ENCODE peak calls at places on chromosomes 6 and 20, in five cellular contexts. B, H, V, O and Z are unnamed samples.

GRCh38 chr20:20202793-20203192 is 150.5 kb downstream of the CFAP61 start:
- DNase-seq in B (no peak), H (no peak), V (no peak), O (no peak), Z (no peak)

GRCh38 chr6:48233063-48233462 is 122.1 kb upstream of the PTCHD4 start:
- DNase-seq in B (no peak), H (no peak), V (no peak), O (no peak), Z (no peak)

GRCh38 chr6:86045038-86045437 is 402.4 kb upstream of the SYNCRIP start:
- DNase-seq in B (no peak), H (no peak), V (no peak), O (no peak), Z (no peak)

GRCh38 chr6:167827588-167828324 is 1.0 kb downstream of the AFDN start:
- DNase-seq in B (peak), H (peak), V (no peak), O (peak), Z (no peak)

GRCh38 chr6:54074591-54075195 is 36.5 kb upstream of the MLIP start:
- DNase-seq in B (no peak), H (peak), V (no peak), O (peak), Z (peak)

GRCh38 chr6:163533443-163533842 is 118.9 kb downstream of the QKI start:
- DNase-seq in B (peak), H (peak), V (peak), O (peak), Z (peak)

GRCh38 chr6:6891949-6892461 is 215.8 kb upstream of the RREB1 start:
- DNase-seq in B (peak), H (no peak), V (peak), O (no peak), Z (no peak)

GRCh38 chr6:170223718-170224693 is 66.9 kb downstream of the DLL1 start:
- DNase-seq in B (no peak), H (no peak), V (no peak), O (no peak), Z (no peak)

GRCh38 chr6:125041740-125042459 is 79.7 kb downstream of the RNF217 start:
- DNase-seq in B (peak), H (no peak), V (peak), O (peak), Z (no peak)

GRCh38 chr6:42141603-42142117 is 760 bp downstream of the C6orf132 start:
- DNase-seq in B (no peak), H (no peak), V (no peak), O (no peak), Z (no peak)

GRCh38 chr6:12709116-12709515 is 7.5 kb upstream of the PHACTR1 start:
- DNase-seq in B (no peak), H (peak), V (peak), O (peak), Z (peak)

GRCh38 chr6:132399376-132400074 is 1.8 kb downstream of the MOXD1 start:
- DNase-seq in B (peak), H (peak), V (peak), O (peak), Z (peak)

GRCh38 chr6:82612475-82612874 is 248.9 kb downstream of the TPBG start:
- DNase-seq in B (no peak), H (no peak), V (no peak), O (peak), Z (no peak)

GRCh38 chr6:123448306-123448884 is 188.4 kb downstream of the TRDN start:
- DNase-seq in B (no peak), H (no peak), V (no peak), O (no peak), Z (no peak)

GRCh38 chr6:34132486-34133185 is 13.3 kb downstream of the GRM4 start:
- DNase-seq in B (peak), H (peak), V (peak), O (peak), Z (no peak)

GRCh38 chr6:17907467-17908229 is 79.8 kb downstream of the KIF13A start:
- DNase-seq in B (peak), H (peak), V (peak), O (peak), Z (peak)

GRCh38 chr20:13261460-13262301 is 40.6 kb downstream of the ISM1 start:
- DNase-seq in B (peak), H (peak), V (peak), O (peak), Z (no peak)

GRCh38 chr6:7691675-7692452 is 34.0 kb upstream of the BMP6 start:
- DNase-seq in B (peak), H (peak), V (peak), O (peak), Z (no peak)

GRCh38 chr6:110357298-110357695 is 852 bp downstream of the METTL24 start:
- DNase-seq in B (no peak), H (no peak), V (peak), O (peak), Z (no peak)

GRCh38 chr6:109865968-109866367 is 112.1 kb upstream of the GPR6 start:
- DNase-seq in B (no peak), H (no peak), V (no peak), O (no peak), Z (no peak)

GRCh38 chr6:157982580-157983438 is 1.1 kb downstream of the SYNJ2 start:
- DNase-seq in B (peak), H (peak), V (peak), O (peak), Z (no peak)

GRCh38 chr6:3809982-3810381 is 39.2 kb upstream of the FAM50B start:
- DNase-seq in B (no peak), H (no peak), V (no peak), O (no peak), Z (no peak)

GRCh38 chr6:42306439-42307140 is 88.9 kb upstream of the MRPS10 start:
- DNase-seq in B (no peak), H (no peak), V (no peak), O (no peak), Z (no peak)

GRCh38 chr6:141988954-141989705 is 143.6 kb upstream of the GJE1 start:
- DNase-seq in B (peak), H (peak), V (peak), O (peak), Z (no peak)

GRCh38 chr20:20457392-20458126 is 89.7 kb downstream of the INSM1 start:
- DNase-seq in B (peak), H (peak), V (peak), O (peak), Z (no peak)

GRCh38 chr6:5167501-5167900 is 82.4 kb downstream of the PPP1R3G start:
- DNase-seq in B (no peak), H (peak), V (peak), O (peak), Z (no peak)

GRCh38 chr20:23235173-23236027 is 115.2 kb upstream of the NXT1 start:
- DNase-seq in B (peak), H (peak), V (peak), O (peak), Z (no peak)

GRCh38 chr6:158416841-158417759 is 104.8 kb downstream of the TULP4 start:
- DNase-seq in B (no peak), H (no peak), V (no peak), O (no peak), Z (peak)

GRCh38 chr20:235891-236290 is 8.8 kb downstream of the DEFB129 start:
- DNase-seq in B (peak), H (peak), V (peak), O (peak), Z (no peak)

GRCh38 chr6:139536751-139537617 is 162.5 kb upstream of the CITED2 start:
- DNase-seq in B (no peak), H (peak), V (no peak), O (peak), Z (no peak)

GRCh38 chr6:37029249-37029959 is 23.9 kb downstream of the FGD2 start:
- DNase-seq in B (peak), H (peak), V (peak), O (peak), Z (peak)

GRCh38 chr6:45710304-45710821 is 305.3 kb downstream of the CLIC5 start:
- DNase-seq in B (peak), H (peak), V (peak), O (peak), Z (no peak)

GRCh38 chr6:33812669-33813068 is 8.9 kb upstream of the MLN start:
- DNase-seq in B (peak), H (peak), V (peak), O (peak), Z (no peak)

GRCh38 chr6:35955970-35956369 is 35.1 kb upstream of the SRPK1 start:
- DNase-seq in B (no peak), H (no peak), V (no peak), O (no peak), Z (no peak)

GRCh38 chr20:36154696-36155628 is at the start of gene EPB41L1:
- DNase-seq in B (peak), H (peak), V (no peak), O (peak), Z (no peak)
- H3K4me3 ChIP-seq in B (peak), H (peak), V (peak), O (peak), Z (peak)

GRCh38 chr6:152386131-152386530 is 251.0 kb downstream of the SYNE1 start:
- DNase-seq in B (no peak), H (no peak), V (no peak), O (no peak), Z (no peak)
- TF ChIP-seq CTCF in B (no peak), H (no peak), V (no peak), O (no peak), Z (no peak)

DNA sequence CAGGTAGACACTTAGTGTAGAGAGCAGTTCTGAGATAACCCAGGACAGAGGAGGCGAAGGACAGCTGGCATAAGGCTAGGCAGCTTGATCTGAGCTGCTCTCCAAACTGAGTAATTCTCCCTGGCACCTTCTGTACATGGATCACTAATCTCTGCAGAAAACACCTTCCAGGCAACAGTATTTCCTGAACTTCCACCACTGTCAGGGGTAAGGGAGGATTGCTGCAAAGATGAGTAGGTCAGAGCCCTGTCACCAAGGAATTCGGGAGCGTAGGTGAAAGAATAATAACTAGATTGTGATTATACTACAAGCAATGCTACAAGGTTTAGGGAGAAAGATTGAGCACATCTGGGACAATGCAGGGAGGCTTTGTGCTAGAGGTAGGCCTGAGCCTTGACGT is 1.9 kb downstream of the HM13 start:
- DNase-seq in B (no peak), H (no peak), V (no peak), O (no peak), Z (no peak)
- H3K4me3 ChIP-seq in B (peak), H (no peak), V (peak), O (peak), Z (peak)

GRCh38 chr6:89352329-89353117 is at the start of gene UBE2J1:
- DNase-seq in B (peak), H (peak), V (peak), O (peak), Z (peak)
- TF ChIP-seq CTCF in B (no peak), H (no peak), V (no peak), O (no peak), Z (no peak)

DNA sequence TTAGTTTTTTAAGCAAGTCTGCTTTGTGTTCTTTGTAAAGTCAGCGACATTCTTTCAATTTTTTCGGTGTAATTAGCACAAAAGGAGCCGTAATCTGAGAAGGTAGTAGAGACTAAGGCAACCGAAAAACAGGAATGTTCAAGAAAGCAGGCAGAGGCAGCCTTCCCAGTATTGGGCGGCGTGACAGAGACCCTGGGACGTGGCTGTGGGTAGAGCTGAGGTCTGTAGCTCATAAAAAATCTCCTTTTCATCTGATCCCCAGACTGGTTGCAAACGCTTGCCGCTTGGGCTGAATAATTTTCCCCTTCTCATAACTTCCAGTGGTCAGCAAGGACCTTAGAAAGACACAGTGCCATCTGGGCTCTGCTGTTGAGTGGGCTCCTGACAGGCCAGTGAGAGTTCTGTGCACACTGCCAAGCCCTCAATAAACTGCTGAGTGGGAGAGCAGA is 30.8 kb downstream of the GNAS start:
- DNase-seq in B (no peak), H (no peak), V (no peak), O (no peak), Z (peak)
- H3K4me3 ChIP-seq in B (no peak), H (no peak), V (no peak), O (no peak), Z (no peak)